ENCODE peak calls at places on chromosomes 5 and 9, in nine cellular contexts. One of them, this sample, is unnamed.
A peak's percentile ranks its signal among the peaks of the same experiment; 100 is the strongest.

GRCh38 chr5:170420809-170421412 is 31.7 kb upstream of the KCNMB1 start:
- DNase-seq in activated CD4-positive, CD25-positive, alpha-beta regulatory T cell: peak; percentile 24
- DNase-seq in PC-9: peak; percentile 27
- DNase-seq in left colon: peak; percentile 52
- DNase-seq in natural killer cell treated with Interleukin-12 subunit alpha and Interleukin-12 subunit beta and Interleukin-15 and Interleukin-18, amount 100 ng/mL, for 72 hours: no peak
- DNase-seq in activated effector memory CD4-positive, alpha-beta T cell treated with anti-CD3 and anti-CD28 coated beads, Interleukin-2, amount 50 U/mL, for 16 hours: peak; percentile 77
- DNase-seq in GM13976: peak; percentile 71
- DNase-seq in WERI-Rb-1: peak; percentile 52
- DNase-seq in ureter: peak; percentile 62
- DNase-seq in this sample: peak; percentile 61

GRCh38 chr9:89808076-89808701 is 203.4 kb downstream of the GADD45G start:
- DNase-seq in left colon: no peak
- DNase-seq in ureter: no peak
- DNase-seq in natural killer cell treated with Interleukin-12 subunit alpha and Interleukin-12 subunit beta and Interleukin-15 and Interleukin-18, amount 100 ng/mL, for 72 hours: no peak
- DNase-seq in WERI-Rb-1: peak; percentile 36
- DNase-seq in activated effector memory CD4-positive, alpha-beta T cell treated with anti-CD3 and anti-CD28 coated beads, Interleukin-2, amount 50 U/mL, for 16 hours: no peak
- DNase-seq in activated CD4-positive, CD25-positive, alpha-beta regulatory T cell: no peak
- DNase-seq in PC-9: no peak
- DNase-seq in GM13976: no peak
- DNase-seq in this sample: no peak

GRCh38 chr5:148297695-148298094 is 14.5 kb upstream of the SPINK7 start:
- DNase-seq in activated effector memory CD4-positive, alpha-beta T cell treated with anti-CD3 and anti-CD28 coated beads, Interleukin-2, amount 50 U/mL, for 16 hours: no peak
- DNase-seq in natural killer cell treated with Interleukin-12 subunit alpha and Interleukin-12 subunit beta and Interleukin-15 and Interleukin-18, amount 100 ng/mL, for 72 hours: no peak
- DNase-seq in left colon: no peak
- DNase-seq in activated CD4-positive, CD25-positive, alpha-beta regulatory T cell: no peak
- DNase-seq in GM13976: no peak
- DNase-seq in WERI-Rb-1: no peak
- DNase-seq in ureter: no peak
- DNase-seq in PC-9: no peak
- DNase-seq in this sample: no peak

GRCh38 chr9:81317223-81317622 is 372.1 kb downstream of the TLE1 start:
- DNase-seq in left colon: no peak
- DNase-seq in PC-9: no peak
- DNase-seq in natural killer cell treated with Interleukin-12 subunit alpha and Interleukin-12 subunit beta and Interleukin-15 and Interleukin-18, amount 100 ng/mL, for 72 hours: no peak
- DNase-seq in GM13976: no peak
- DNase-seq in activated CD4-positive, CD25-positive, alpha-beta regulatory T cell: no peak
- DNase-seq in WERI-Rb-1: no peak
- DNase-seq in ureter: no peak
- DNase-seq in activated effector memory CD4-positive, alpha-beta T cell treated with anti-CD3 and anti-CD28 coated beads, Interleukin-2, amount 50 U/mL, for 16 hours: no peak
- DNase-seq in this sample: no peak

GRCh38 chr9:125850763-125851162 is 103.6 kb downstream of the PBX3 start:
- DNase-seq in ureter: no peak
- DNase-seq in WERI-Rb-1: no peak
- DNase-seq in natural killer cell treated with Interleukin-12 subunit alpha and Interleukin-12 subunit beta and Interleukin-15 and Interleukin-18, amount 100 ng/mL, for 72 hours: no peak
- DNase-seq in PC-9: no peak
- DNase-seq in activated CD4-positive, CD25-positive, alpha-beta regulatory T cell: no peak
- DNase-seq in left colon: no peak
- DNase-seq in GM13976: no peak
- DNase-seq in activated effector memory CD4-positive, alpha-beta T cell treated with anti-CD3 and anti-CD28 coated beads, Interleukin-2, amount 50 U/mL, for 16 hours: no peak
- DNase-seq in this sample: no peak

GRCh38 chr9:124042168-124042775 is 30.7 kb downstream of the LHX2 start:
- DNase-seq in WERI-Rb-1: no peak
- DNase-seq in PC-9: no peak
- DNase-seq in ureter: no peak
- DNase-seq in GM13976: no peak
- DNase-seq in activated effector memory CD4-positive, alpha-beta T cell treated with anti-CD3 and anti-CD28 coated beads, Interleukin-2, amount 50 U/mL, for 16 hours: peak; percentile 55
- DNase-seq in natural killer cell treated with Interleukin-12 subunit alpha and Interleukin-12 subunit beta and Interleukin-15 and Interleukin-18, amount 100 ng/mL, for 72 hours: no peak
- DNase-seq in activated CD4-positive, CD25-positive, alpha-beta regulatory T cell: no peak
- DNase-seq in left colon: no peak
- DNase-seq in this sample: no peak

GRCh38 chr5:83227611-83228010 is 150.3 kb downstream of the XRCC4 start:
- DNase-seq in PC-9: no peak
- DNase-seq in WERI-Rb-1: no peak
- DNase-seq in natural killer cell treated with Interleukin-12 subunit alpha and Interleukin-12 subunit beta and Interleukin-15 and Interleukin-18, amount 100 ng/mL, for 72 hours: no peak
- DNase-seq in ureter: no peak
- DNase-seq in GM13976: no peak
- DNase-seq in activated CD4-positive, CD25-positive, alpha-beta regulatory T cell: no peak
- DNase-seq in activated effector memory CD4-positive, alpha-beta T cell treated with anti-CD3 and anti-CD28 coated beads, Interleukin-2, amount 50 U/mL, for 16 hours: no peak
- DNase-seq in left colon: no peak
- DNase-seq in this sample: no peak

GRCh38 chr9:71740199-71740598 is 28.1 kb downstream of the CEMIP2 start:
- DNase-seq in ureter: no peak
- DNase-seq in PC-9: no peak
- DNase-seq in activated CD4-positive, CD25-positive, alpha-beta regulatory T cell: no peak
- DNase-seq in GM13976: no peak
- DNase-seq in WERI-Rb-1: no peak
- DNase-seq in natural killer cell treated with Interleukin-12 subunit alpha and Interleukin-12 subunit beta and Interleukin-15 and Interleukin-18, amount 100 ng/mL, for 72 hours: no peak
- DNase-seq in left colon: no peak
- DNase-seq in activated effector memory CD4-positive, alpha-beta T cell treated with anti-CD3 and anti-CD28 coated beads, Interleukin-2, amount 50 U/mL, for 16 hours: no peak
- DNase-seq in this sample: no peak

GRCh38 chr5:90022002-90022710 is 387.4 kb downstream of the CETN3 start:
- DNase-seq in WERI-Rb-1: no peak
- DNase-seq in ureter: no peak
- DNase-seq in GM13976: no peak
- DNase-seq in natural killer cell treated with Interleukin-12 subunit alpha and Interleukin-12 subunit beta and Interleukin-15 and Interleukin-18, amount 100 ng/mL, for 72 hours: no peak
- DNase-seq in left colon: no peak
- DNase-seq in PC-9: no peak
- DNase-seq in activated CD4-positive, CD25-positive, alpha-beta regulatory T cell: no peak
- DNase-seq in activated effector memory CD4-positive, alpha-beta T cell treated with anti-CD3 and anti-CD28 coated beads, Interleukin-2, amount 50 U/mL, for 16 hours: no peak
- DNase-seq in this sample: no peak

GRCh38 chr9:81530846-81531245 is 158.5 kb downstream of the TLE1 start:
- DNase-seq in activated CD4-positive, CD25-positive, alpha-beta regulatory T cell: no peak
- DNase-seq in activated effector memory CD4-positive, alpha-beta T cell treated with anti-CD3 and anti-CD28 coated beads, Interleukin-2, amount 50 U/mL, for 16 hours: no peak
- DNase-seq in WERI-Rb-1: no peak
- DNase-seq in natural killer cell treated with Interleukin-12 subunit alpha and Interleukin-12 subunit beta and Interleukin-15 and Interleukin-18, amount 100 ng/mL, for 72 hours: no peak
- DNase-seq in PC-9: no peak
- DNase-seq in left colon: no peak
- DNase-seq in GM13976: no peak
- DNase-seq in ureter: no peak
- DNase-seq in this sample: no peak

GRCh38 chr5:135209495-135209837 is 175.4 kb upstream of the PITX1 start:
- DNase-seq in activated CD4-positive, CD25-positive, alpha-beta regulatory T cell: no peak
- DNase-seq in natural killer cell treated with Interleukin-12 subunit alpha and Interleukin-12 subunit beta and Interleukin-15 and Interleukin-18, amount 100 ng/mL, for 72 hours: no peak
- DNase-seq in GM13976: no peak
- DNase-seq in PC-9: no peak
- DNase-seq in WERI-Rb-1: peak; percentile 7
- DNase-seq in ureter: peak; percentile 29
- DNase-seq in activated effector memory CD4-positive, alpha-beta T cell treated with anti-CD3 and anti-CD28 coated beads, Interleukin-2, amount 50 U/mL, for 16 hours: peak; percentile 12
- DNase-seq in left colon: no peak
- DNase-seq in this sample: no peak

GRCh38 chr5:54832846-54833245 is 152.5 kb downstream of the ESM1 start:
- DNase-seq in activated effector memory CD4-positive, alpha-beta T cell treated with anti-CD3 and anti-CD28 coated beads, Interleukin-2, amount 50 U/mL, for 16 hours: no peak
- DNase-seq in natural killer cell treated with Interleukin-12 subunit alpha and Interleukin-12 subunit beta and Interleukin-15 and Interleukin-18, amount 100 ng/mL, for 72 hours: no peak
- DNase-seq in left colon: no peak
- DNase-seq in WERI-Rb-1: no peak
- DNase-seq in activated CD4-positive, CD25-positive, alpha-beta regulatory T cell: no peak
- DNase-seq in PC-9: no peak
- DNase-seq in GM13976: no peak
- DNase-seq in ureter: no peak
- DNase-seq in this sample: peak; percentile 52

This sample was measured in CD14-positive monocyte.